ENCODE peak calls at places on chromosomes 16 and 17, in six cellular contexts. A, H, G, Z, C and Y are unnamed samples. For H3K27me3, the result is how much of the 10 kb centered on the place peaks cover.

GRCh38 chr16:64870859-64871258 is 251.0 kb downstream of the CDH11 start:
- DNase-seq in A (no peak), H (no peak), G (no peak), Z (no peak), C (no peak), Y (no peak)

GRCh38 chr16:84501077-84501735 is 3.3 kb downstream of the MEAK7 start:
- DNase-seq in A (peak), H (peak), G (no peak), Z (no peak), C (peak), Y (no peak)

GRCh38 chr16:87524407-87524806 is 31.6 kb upstream of the ZCCHC14 start:
- DNase-seq in A (no peak), H (no peak), G (no peak), Z (no peak), C (no peak), Y (no peak)

GRCh38 chr16:53159781-53160436 is 105.1 kb downstream of the CHD9 start:
- DNase-seq in A (no peak), H (peak), G (no peak), Z (no peak), C (no peak), Y (no peak)

GRCh38 chr17:60141111-60142018 is 8.4 kb upstream of the CA4 start:
- DNase-seq in A (no peak), H (peak), G (peak), Z (no peak), C (no peak), Y (no peak)

GRCh38 chr17:38705803-38706624 is 941 bp downstream of the MLLT6 start:
- DNase-seq in A (peak), H (no peak), G (peak), Z (peak), C (peak), Y (no peak)

GRCh38 chr16:80459331-80459777 is 81.4 kb upstream of the DYNLRB2 start:
- DNase-seq in A (peak), H (no peak), G (no peak), Z (no peak), C (no peak), Y (peak)

GRCh38 chr16:86408685-86409084 is 101.6 kb upstream of the FOXF1 start:
- DNase-seq in A (no peak), H (peak), G (no peak), Z (no peak), C (no peak), Y (no peak)

GRCh38 chr17:57935833-57936807 is 19.1 kb downstream of the CUEDC1 start:
- DNase-seq in A (peak), H (peak), G (no peak), Z (peak), C (peak), Y (peak)

GRCh38 chr17:17511293-17511741 is 15.1 kb upstream of the RASD1 start:
- DNase-seq in A (no peak), H (no peak), G (no peak), Z (no peak), C (no peak), Y (no peak)

DNA sequence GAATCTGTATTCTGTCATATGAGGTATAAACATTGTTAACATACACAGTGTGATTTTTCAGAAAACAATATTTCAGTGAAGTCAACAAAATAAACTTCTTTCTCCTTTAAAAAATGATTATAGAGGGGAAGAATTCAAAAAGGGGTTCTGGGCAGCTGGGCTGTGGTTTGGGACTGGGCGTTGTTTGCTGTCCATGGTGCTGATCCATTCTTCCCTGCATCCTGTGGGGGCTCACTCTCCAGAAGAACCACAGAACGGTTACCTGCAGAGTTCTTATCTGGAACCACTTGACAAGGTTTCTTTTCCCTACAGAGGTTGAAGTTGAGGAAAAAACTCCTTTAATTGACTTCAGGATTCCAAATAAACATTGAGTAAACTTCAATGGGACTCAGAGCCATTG is 1091.0 kb downstream of the CDH8 start:
- DNase-seq in A (no peak), H (no peak), G (no peak), Z (no peak), C (no peak), Y (no peak)
- TF ChIP-seq CTCF in A (no peak), H (no peak), G (no peak), Z (no peak), C (no peak), Y (no peak)

GRCh38 chr16:67533024-67533560 is 4.5 kb downstream of the RIPOR1 start:
- DNase-seq in A (no peak), H (no peak), G (no peak), Z (no peak), C (no peak), Y (no peak)
- TF ChIP-seq POLR2A in A (no peak), H (no peak), G (no peak), Z (no peak), C (no peak), Y (no peak)

GRCh38 chr17:77824102-77824779 is 134.3 kb upstream of the TNRC6C start:
- DNase-seq in A (no peak), H (no peak), G (no peak), Z (no peak), C (no peak), Y (no peak)

GRCh38 chr17:77822302-77823030 is 136.0 kb upstream of the TNRC6C start:
- DNase-seq in A (peak), H (no peak), G (no peak), Z (no peak), C (no peak), Y (no peak)

GRCh38 chr17:77817953-77818352 is 140.6 kb upstream of the TNRC6C start:
- DNase-seq in A (no peak), H (no peak), G (no peak), Z (no peak), C (no peak), Y (no peak)

GRCh38 chr17:77819497-77819896 is 139.0 kb upstream of the TNRC6C start:
- DNase-seq in A (no peak), H (no peak), G (no peak), Z (no peak), C (no peak), Y (no peak)

GRCh38 chr17:77821114-77821513 is 137.4 kb upstream of the TNRC6C start:
- DNase-seq in A (no peak), H (no peak), G (no peak), Z (no peak), C (no peak), Y (no peak)
- H3K27me3 ChIP-seq in A (under half), H (under half), G (under half), Z (under half), C (under half), Y (under half)

DNA sequence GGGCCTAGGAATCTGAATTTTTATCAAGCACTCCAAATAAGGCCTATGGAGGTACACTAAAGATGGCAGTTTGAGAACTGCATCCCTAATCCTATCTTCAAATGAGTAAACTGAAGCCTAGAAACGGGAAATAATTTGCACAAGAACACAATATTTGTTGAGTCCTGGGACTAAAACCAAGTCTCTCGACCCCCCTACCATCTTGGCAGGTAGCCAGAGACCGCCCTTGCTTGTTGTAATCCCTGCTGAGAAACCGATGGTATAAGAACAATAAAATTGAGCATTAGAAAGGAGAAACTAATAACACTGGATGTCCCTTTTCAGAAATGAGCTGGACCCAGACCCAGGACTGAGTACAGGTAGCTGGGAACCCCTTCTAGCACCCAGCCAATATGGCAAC is 24.4 kb downstream of the ADAMTS18 start:
- DNase-seq in A (no peak), H (no peak), G (no peak), Z (no peak), C (no peak), Y (no peak)
- TF ChIP-seq CTCF in A (no peak), H (no peak), G (no peak), Z (no peak), C (no peak), Y (no peak)

GRCh38 chr16:22188595-22189442 is 17.3 kb upstream of the EEF2K start:
- DNase-seq in A (peak), H (peak), G (peak), Z (peak), C (peak), Y (peak)

GRCh38 chr16:22191966-22192260 is 14.2 kb upstream of the EEF2K start:
- DNase-seq in A (no peak), H (peak), G (no peak), Z (peak), C (peak), Y (peak)

GRCh38 chr16:22189473-22190168 is 16.5 kb upstream of the EEF2K start:
- DNase-seq in A (peak), H (peak), G (peak), Z (peak), C (peak), Y (peak)

GRCh38 chr16:22191089-22191965 is 14.8 kb upstream of the EEF2K start:
- DNase-seq in A (peak), H (peak), G (peak), Z (peak), C (peak), Y (peak)

DNA sequence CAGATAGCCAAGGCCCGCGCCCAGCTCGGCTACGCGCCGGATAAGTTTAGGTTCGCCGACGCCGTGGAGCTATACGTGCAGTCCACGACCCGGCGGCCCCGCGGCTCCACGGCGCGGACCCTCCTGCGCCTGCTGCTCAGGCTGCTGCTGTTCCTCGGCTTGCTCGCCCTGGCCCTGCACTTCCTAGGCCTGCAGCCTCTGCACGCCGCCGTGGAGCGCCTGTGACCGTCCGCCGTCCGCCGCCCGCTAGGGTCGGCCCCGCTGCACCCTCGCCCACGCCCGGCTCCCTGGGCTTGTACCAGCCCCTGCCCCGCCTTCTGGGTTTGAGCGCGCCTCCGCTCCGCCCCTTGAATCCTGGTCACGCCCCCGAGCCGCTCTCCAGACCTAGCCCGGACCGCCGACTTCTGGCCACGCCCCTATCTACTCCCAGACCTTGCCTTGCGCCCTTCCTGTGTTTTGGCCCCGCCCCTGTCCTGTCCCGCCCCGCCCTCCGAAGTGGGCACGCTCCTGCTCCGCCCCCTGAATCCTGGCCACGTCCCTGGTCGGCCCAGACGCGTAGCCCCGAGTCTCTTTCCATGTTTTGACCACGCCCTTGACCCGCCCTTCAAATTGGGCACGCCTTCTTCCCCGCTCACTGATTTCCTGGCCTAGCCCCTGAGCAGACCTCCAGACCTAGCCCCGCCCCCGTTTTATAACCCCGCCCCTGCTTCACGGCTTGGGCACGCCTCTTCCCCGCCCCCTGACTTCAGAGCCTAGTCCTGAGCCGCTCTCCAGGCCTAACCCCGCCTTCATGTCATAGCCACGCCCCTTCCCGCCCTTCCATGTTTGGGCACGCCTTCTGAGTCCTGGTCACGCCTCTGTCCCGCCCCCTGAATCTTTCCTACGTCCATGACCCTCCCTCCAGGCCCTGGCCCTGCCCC is 15.6 kb upstream of the EEF2K start:
- DNase-seq in A (peak), H (peak), G (peak), Z (peak), C (peak), Y (peak)
- TF ChIP-seq POLR2A in A (peak), H (no peak), G (no peak), Z (peak), C (peak), Y (peak)

DNA sequence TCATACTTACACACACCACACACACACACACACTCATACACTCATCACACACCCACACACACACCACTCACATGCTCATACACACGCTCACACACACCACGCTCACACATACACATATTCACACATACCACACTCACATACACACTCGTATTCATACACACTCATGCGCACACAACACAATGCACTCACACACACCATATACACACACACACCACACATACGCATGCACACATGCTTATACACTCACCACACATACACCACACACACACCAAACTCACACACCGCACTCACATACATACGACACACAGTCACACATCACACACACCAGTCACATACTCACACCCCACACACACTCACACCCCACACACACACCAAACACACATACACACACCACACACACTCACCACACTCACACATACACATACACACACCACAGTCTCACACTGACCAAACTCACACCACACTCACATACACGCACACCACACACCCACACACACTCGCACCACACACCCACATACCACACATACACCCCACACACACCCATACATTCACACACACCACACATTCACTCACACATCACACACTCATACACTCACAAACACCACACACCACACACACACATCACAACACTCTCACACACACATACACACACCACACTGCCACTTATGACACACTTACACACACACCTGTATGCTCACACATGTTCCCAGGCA is 88.9 kb downstream of the IRX5 start:
- DNase-seq in A (no peak), H (no peak), G (no peak), Z (no peak), C (no peak), Y (no peak)
- H3K27me3 ChIP-seq in A (under half), H (under half), G (under half), Z (under half), C (under half), Y (under half)

GRCh38 chr17:41518789-41519449 is at the start of gene KRT15:
- DNase-seq in A (no peak), H (peak), G (no peak), Z (no peak), C (no peak), Y (no peak)
- TF ChIP-seq CTCF in A (no peak), H (no peak), G (no peak), Z (no peak), C (no peak), Y (no peak)

GRCh38 chr17:8057691-8058114 is 18.8 kb downstream of the ALOX15B start:
- DNase-seq in A (no peak), H (peak), G (peak), Z (peak), C (no peak), Y (peak)
- TF ChIP-seq POLR2A in A (no peak), H (peak), G (no peak), Z (no peak), C (no peak), Y (no peak)

DNA sequence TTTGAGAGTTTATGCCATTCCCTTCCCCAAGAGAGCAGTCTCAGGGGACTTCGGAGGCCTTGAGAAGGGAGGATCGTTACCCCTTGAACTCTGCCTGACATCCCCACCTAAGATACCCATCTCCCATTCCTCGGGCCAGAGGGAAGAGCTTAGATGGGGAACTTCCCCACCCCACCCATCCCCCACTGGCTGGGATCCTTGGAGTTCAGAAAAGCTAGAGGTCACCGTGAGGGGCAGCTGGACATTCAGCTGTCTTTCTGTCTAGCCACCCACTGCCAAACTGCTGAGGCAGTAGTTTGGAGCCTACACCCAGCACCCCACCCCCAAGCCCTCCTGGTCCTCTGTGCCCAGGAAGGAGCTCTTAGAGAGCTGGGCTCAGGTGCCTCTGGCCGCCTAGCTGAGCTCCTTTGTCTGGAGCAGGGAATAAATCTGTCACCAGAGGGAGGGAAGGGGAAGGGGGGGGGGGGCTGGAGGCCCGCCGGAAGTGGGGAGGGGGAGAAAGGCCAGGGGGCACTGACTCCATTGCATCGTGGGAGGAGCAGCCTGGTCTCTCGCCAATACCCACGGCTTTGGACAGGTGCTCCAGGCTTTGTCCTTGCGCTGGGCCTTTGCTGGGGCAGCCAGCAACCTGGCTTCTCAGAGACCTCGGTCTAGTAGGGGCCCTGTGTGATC is 1.0 kb downstream of the HSD11B2 start:
- DNase-seq in A (no peak), H (no peak), G (no peak), Z (no peak), C (no peak), Y (no peak)
- H3K27me3 ChIP-seq in A (under half), H (under half), G (under half), Z (under half), C (under half), Y (under half)